ENCODE peak calls at places on chromosomes 7 and 10, in six cellular contexts. One of them, this sample, is unnamed.

GRCh38 chr10:48519731-48520506 is 85.0 kb downstream of the ARHGAP22 start:
- DNase-seq in dorsolateral prefrontal cortex: no peak
- DNase-seq in progenitor cell of endocrine pancreas: no peak
- DNase-seq in fibroblast of lung: no peak
- DNase-seq in H9: no peak
- DNase-seq in fibroblast of mammary gland: no peak
- DNase-seq in this sample: peak

GRCh38 chr7:47506716-47507354 is 75.1 kb downstream of the TNS3 start:
- DNase-seq in dorsolateral prefrontal cortex: no peak
- DNase-seq in progenitor cell of endocrine pancreas: no peak
- DNase-seq in fibroblast of lung: no peak
- DNase-seq in H9: no peak
- DNase-seq in fibroblast of mammary gland: no peak
- DNase-seq in this sample: no peak

GRCh38 chr7:92137531-92137930 is 3.3 kb upstream of the CYP51A1 start:
- DNase-seq in dorsolateral prefrontal cortex: no peak
- DNase-seq in progenitor cell of endocrine pancreas: no peak
- DNase-seq in fibroblast of lung: no peak
- DNase-seq in H9: no peak
- DNase-seq in fibroblast of mammary gland: no peak
- DNase-seq in this sample: no peak

GRCh38 chr7:157663061-157663863 is 326.5 kb downstream of the DNAJB6 start:
- DNase-seq in dorsolateral prefrontal cortex: no peak
- DNase-seq in progenitor cell of endocrine pancreas: no peak
- DNase-seq in fibroblast of lung: no peak
- DNase-seq in H9: no peak
- DNase-seq in fibroblast of mammary gland: peak
- DNase-seq in this sample: no peak

GRCh38 chr7:123650595-123650994 is 5.1 kb upstream of the LMOD2 start:
- DNase-seq in dorsolateral prefrontal cortex: no peak
- DNase-seq in progenitor cell of endocrine pancreas: no peak
- DNase-seq in fibroblast of lung: no peak
- DNase-seq in H9: no peak
- DNase-seq in fibroblast of mammary gland: no peak
- DNase-seq in this sample: no peak

GRCh38 chr7:149414745-149415390 is 46.0 kb downstream of the ZNF777 start:
- DNase-seq in dorsolateral prefrontal cortex: peak
- DNase-seq in progenitor cell of endocrine pancreas: peak
- DNase-seq in fibroblast of lung: peak
- DNase-seq in H9: peak
- DNase-seq in fibroblast of mammary gland: peak
- DNase-seq in this sample: peak

GRCh38 chr7:150944066-150945042 is 33.8 kb downstream of the KCNH2 start:
- DNase-seq in dorsolateral prefrontal cortex: no peak
- DNase-seq in progenitor cell of endocrine pancreas: no peak
- DNase-seq in fibroblast of lung: no peak
- DNase-seq in H9: no peak
- DNase-seq in fibroblast of mammary gland: no peak
- DNase-seq in this sample: peak

GRCh38 chr7:108001759-108002725 is 919 bp downstream of the LAMB1 start:
- DNase-seq in dorsolateral prefrontal cortex: no peak
- DNase-seq in progenitor cell of endocrine pancreas: peak
- DNase-seq in fibroblast of lung: no peak
- DNase-seq in H9: peak
- DNase-seq in fibroblast of mammary gland: peak
- DNase-seq in this sample: peak

GRCh38 chr7:142338633-142339501 is 81.0 kb upstream of the PRSS58 start:
- DNase-seq in dorsolateral prefrontal cortex: peak
- DNase-seq in progenitor cell of endocrine pancreas: no peak
- DNase-seq in fibroblast of lung: no peak
- DNase-seq in H9: peak
- DNase-seq in fibroblast of mammary gland: peak
- DNase-seq in this sample: no peak

GRCh38 chr7:30983914-30984247 is 20.1 kb downstream of the GHRHR start:
- DNase-seq in dorsolateral prefrontal cortex: no peak
- DNase-seq in progenitor cell of endocrine pancreas: no peak
- DNase-seq in fibroblast of lung: no peak
- DNase-seq in H9: no peak
- DNase-seq in fibroblast of mammary gland: no peak
- DNase-seq in this sample: no peak

GRCh38 chr10:67837519-67838314 is at the start of gene DNAJC12:
- DNase-seq in dorsolateral prefrontal cortex: no peak
- DNase-seq in progenitor cell of endocrine pancreas: no peak
- DNase-seq in fibroblast of lung: peak
- DNase-seq in H9: no peak
- DNase-seq in fibroblast of mammary gland: peak
- DNase-seq in this sample: no peak

GRCh38 chr10:73899401-73899780 is 11.5 kb upstream of the PLAU start:
- DNase-seq in dorsolateral prefrontal cortex: no peak
- DNase-seq in progenitor cell of endocrine pancreas: no peak
- DNase-seq in fibroblast of lung: peak
- DNase-seq in H9: no peak
- DNase-seq in fibroblast of mammary gland: peak
- DNase-seq in this sample: no peak

GRCh38 chr7:2243483-2243840 is 1.4 kb downstream of the NUDT1 start:
- DNase-seq in dorsolateral prefrontal cortex: no peak
- DNase-seq in progenitor cell of endocrine pancreas: no peak
- DNase-seq in fibroblast of lung: no peak
- DNase-seq in H9: no peak
- DNase-seq in fibroblast of mammary gland: no peak
- DNase-seq in this sample: no peak

GRCh38 chr7:2245883-2246679 is 4.1 kb downstream of the NUDT1 start:
- DNase-seq in dorsolateral prefrontal cortex: peak
- DNase-seq in progenitor cell of endocrine pancreas: no peak
- DNase-seq in fibroblast of lung: no peak
- DNase-seq in H9: no peak
- DNase-seq in fibroblast of mammary gland: no peak
- DNase-seq in this sample: no peak

GRCh38 chr7:2244404-2244803 is 2.4 kb downstream of the NUDT1 start:
- DNase-seq in dorsolateral prefrontal cortex: no peak
- DNase-seq in progenitor cell of endocrine pancreas: no peak
- DNase-seq in fibroblast of lung: no peak
- DNase-seq in H9: no peak
- DNase-seq in fibroblast of mammary gland: no peak
- DNase-seq in this sample: no peak

GRCh38 chr7:2241580-2242540 is at the start of the genes MRM2 and NUDT1:
- DNase-seq in dorsolateral prefrontal cortex: peak
- DNase-seq in progenitor cell of endocrine pancreas: peak
- DNase-seq in fibroblast of lung: peak
- DNase-seq in H9: peak
- DNase-seq in fibroblast of mammary gland: peak
- DNase-seq in this sample: peak

DNA sequence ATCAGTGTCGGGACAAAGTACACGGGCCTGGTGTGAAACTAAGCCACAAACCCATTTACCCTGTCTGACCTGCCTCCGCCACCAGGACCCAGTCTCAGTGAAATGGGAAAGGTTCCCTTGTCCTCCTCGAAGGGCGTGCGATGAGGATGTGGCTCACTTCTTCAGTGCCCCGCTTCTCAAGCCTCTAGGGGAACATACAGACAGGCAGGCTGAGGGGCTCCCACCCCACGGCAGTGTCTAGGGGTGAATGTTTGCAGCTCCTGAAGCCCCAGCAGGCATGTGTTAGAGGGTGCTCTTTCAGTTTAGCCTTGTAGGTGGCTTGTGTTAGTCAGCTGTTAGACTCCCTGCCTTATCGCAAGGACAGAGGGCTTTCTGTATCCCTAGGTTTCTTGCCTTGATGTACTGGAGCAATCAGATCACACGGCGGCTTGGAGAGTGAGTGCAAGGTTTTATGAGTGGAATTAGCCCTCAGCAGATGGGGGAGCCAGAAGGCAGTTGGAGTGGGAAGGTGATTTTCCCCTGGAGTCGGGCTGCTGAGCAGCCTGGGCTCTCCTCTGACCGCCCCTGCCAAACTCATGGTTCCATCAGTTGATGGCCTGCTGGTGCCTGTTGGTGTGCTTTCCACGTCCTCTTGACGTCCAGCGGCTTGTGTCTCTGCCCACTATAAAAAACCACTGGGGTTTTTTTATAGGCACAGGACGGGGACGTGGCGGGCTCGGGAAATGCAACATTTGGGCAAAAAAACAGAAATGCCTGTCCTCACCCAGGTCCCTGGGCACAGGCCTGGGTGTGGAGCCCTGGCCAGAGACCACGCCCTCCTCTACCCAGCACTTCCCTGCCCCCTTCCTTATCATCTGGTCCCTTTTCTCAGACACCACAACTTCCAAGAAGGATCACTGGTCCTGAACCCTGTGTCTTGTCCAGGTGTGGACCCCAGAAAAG is 786 bp downstream of the NUDT1 start:
- DNase-seq in dorsolateral prefrontal cortex: no peak
- DNase-seq in progenitor cell of endocrine pancreas: no peak
- DNase-seq in fibroblast of lung: no peak
- DNase-seq in H9: peak
- DNase-seq in fibroblast of mammary gland: no peak
- DNase-seq in this sample: no peak
- TF ChIP-seq CTCF in dorsolateral prefrontal cortex: no peak
- TF ChIP-seq CTCF in progenitor cell of endocrine pancreas: no peak
- TF ChIP-seq CTCF in fibroblast of lung: no peak
- TF ChIP-seq CTCF in H9: no peak
- TF ChIP-seq CTCF in fibroblast of mammary gland: peak
- TF ChIP-seq CTCF in this sample: no peak

GRCh38 chr10:24579448-24579847 is 144.2 kb downstream of the ARHGAP21 start:
- DNase-seq in dorsolateral prefrontal cortex: no peak
- DNase-seq in progenitor cell of endocrine pancreas: no peak
- DNase-seq in fibroblast of lung: no peak
- DNase-seq in H9: no peak
- DNase-seq in fibroblast of mammary gland: no peak
- DNase-seq in this sample: no peak
- TF ChIP-seq CTCF in dorsolateral prefrontal cortex: no peak
- TF ChIP-seq CTCF in progenitor cell of endocrine pancreas: no peak
- TF ChIP-seq CTCF in fibroblast of lung: no peak
- TF ChIP-seq CTCF in H9: no peak
- TF ChIP-seq CTCF in fibroblast of mammary gland: no peak
- TF ChIP-seq CTCF in this sample: no peak

DNA sequence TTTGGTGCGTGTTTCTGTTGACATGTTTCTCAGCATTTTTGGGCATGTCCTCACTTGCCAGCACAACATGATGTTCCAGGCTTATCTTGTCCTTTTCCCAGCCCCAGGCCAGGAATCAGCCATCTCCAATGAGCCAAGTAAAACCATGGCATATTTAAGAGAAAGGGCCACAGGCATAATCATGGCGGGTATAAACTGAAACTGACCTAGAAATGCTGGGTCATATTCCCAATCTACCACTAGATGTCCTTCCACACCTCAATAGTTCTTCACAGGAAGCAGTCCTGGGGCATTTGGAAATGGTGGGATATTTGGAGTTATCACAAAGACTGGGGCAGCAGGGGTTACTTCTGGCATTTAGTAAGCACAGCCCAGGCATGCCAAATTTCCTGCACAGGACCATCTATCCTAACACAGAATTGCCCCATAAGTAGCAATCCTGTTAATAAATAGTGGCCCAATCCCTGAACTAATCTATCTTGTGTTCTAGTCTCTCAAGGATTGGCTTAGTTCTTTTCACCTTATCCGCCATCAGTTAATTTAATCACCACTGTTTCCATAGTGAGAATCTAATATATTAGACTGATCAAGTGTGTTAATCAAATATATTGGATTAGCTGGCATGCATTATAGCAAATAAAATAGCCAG is 101.6 kb downstream of the NPSR1 start:
- DNase-seq in dorsolateral prefrontal cortex: no peak
- DNase-seq in progenitor cell of endocrine pancreas: no peak
- DNase-seq in fibroblast of lung: peak
- DNase-seq in H9: peak
- DNase-seq in fibroblast of mammary gland: peak
- DNase-seq in this sample: no peak
- TF ChIP-seq CTCF in dorsolateral prefrontal cortex: peak
- TF ChIP-seq CTCF in progenitor cell of endocrine pancreas: peak
- TF ChIP-seq CTCF in fibroblast of lung: peak
- TF ChIP-seq CTCF in H9: peak
- TF ChIP-seq CTCF in fibroblast of mammary gland: peak
- TF ChIP-seq CTCF in this sample: peak

GRCh38 chr10:88318803-88319202 is 264.3 kb downstream of the RNLS start:
- DNase-seq in dorsolateral prefrontal cortex: no peak
- DNase-seq in progenitor cell of endocrine pancreas: no peak
- DNase-seq in fibroblast of lung: peak
- DNase-seq in H9: peak
- DNase-seq in fibroblast of mammary gland: peak
- DNase-seq in this sample: no peak
- TF ChIP-seq CTCF in dorsolateral prefrontal cortex: no peak
- TF ChIP-seq CTCF in progenitor cell of endocrine pancreas: no peak
- TF ChIP-seq CTCF in fibroblast of lung: peak
- TF ChIP-seq CTCF in H9: peak
- TF ChIP-seq CTCF in fibroblast of mammary gland: peak
- TF ChIP-seq CTCF in this sample: peak

GRCh38 chr10:71703577-71703976 is 16.0 kb downstream of the C10orf105 start:
- DNase-seq in dorsolateral prefrontal cortex: no peak
- DNase-seq in progenitor cell of endocrine pancreas: no peak
- DNase-seq in fibroblast of lung: no peak
- DNase-seq in H9: no peak
- DNase-seq in fibroblast of mammary gland: no peak
- DNase-seq in this sample: no peak
- TF ChIP-seq CTCF in dorsolateral prefrontal cortex: no peak
- TF ChIP-seq CTCF in progenitor cell of endocrine pancreas: no peak
- TF ChIP-seq CTCF in fibroblast of lung: no peak
- TF ChIP-seq CTCF in H9: no peak
- TF ChIP-seq CTCF in fibroblast of mammary gland: no peak
- TF ChIP-seq CTCF in this sample: no peak

DNA sequence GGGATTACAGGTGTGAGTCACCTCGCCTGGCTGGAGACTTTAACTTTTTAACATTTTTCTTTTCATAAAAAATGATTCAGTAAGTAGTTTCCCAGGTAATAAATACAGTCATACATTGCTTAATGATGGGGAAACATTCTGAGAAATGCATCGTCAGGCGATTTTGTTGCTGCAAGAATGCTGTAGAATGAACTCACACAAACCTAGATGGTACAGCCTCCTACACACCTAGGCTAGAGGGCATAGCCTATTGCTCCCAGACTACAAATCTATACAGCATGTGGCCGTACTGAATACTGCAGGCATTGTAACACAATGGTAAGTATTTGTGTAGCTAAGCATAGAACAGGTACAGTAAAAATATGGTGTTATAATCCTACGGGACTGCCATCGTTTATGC is 108.5 kb upstream of the SFMBT2 start:
- DNase-seq in dorsolateral prefrontal cortex: no peak
- DNase-seq in progenitor cell of endocrine pancreas: no peak
- DNase-seq in fibroblast of lung: no peak
- DNase-seq in H9: no peak
- DNase-seq in fibroblast of mammary gland: no peak
- DNase-seq in this sample: no peak
- TF ChIP-seq CTCF in dorsolateral prefrontal cortex: no peak
- TF ChIP-seq CTCF in progenitor cell of endocrine pancreas: no peak
- TF ChIP-seq CTCF in fibroblast of lung: no peak
- TF ChIP-seq CTCF in H9: no peak
- TF ChIP-seq CTCF in fibroblast of mammary gland: no peak
- TF ChIP-seq CTCF in this sample: no peak

GRCh38 chr10:133445751-133446708 is 7.7 kb upstream of the SCART1 start:
- DNase-seq in dorsolateral prefrontal cortex: no peak
- DNase-seq in progenitor cell of endocrine pancreas: no peak
- DNase-seq in fibroblast of lung: no peak
- DNase-seq in H9: no peak
- DNase-seq in fibroblast of mammary gland: no peak
- DNase-seq in this sample: peak
- TF ChIP-seq CTCF in dorsolateral prefrontal cortex: no peak
- TF ChIP-seq CTCF in progenitor cell of endocrine pancreas: no peak
- TF ChIP-seq CTCF in fibroblast of lung: no peak
- TF ChIP-seq CTCF in H9: no peak
- TF ChIP-seq CTCF in fibroblast of mammary gland: no peak
- TF ChIP-seq CTCF in this sample: no peak

GRCh38 chr10:83273035-83273434 is 866.3 kb upstream of the GHITM start:
- DNase-seq in dorsolateral prefrontal cortex: no peak
- DNase-seq in progenitor cell of endocrine pancreas: no peak
- DNase-seq in fibroblast of lung: no peak
- DNase-seq in H9: no peak
- DNase-seq in fibroblast of mammary gland: no peak
- DNase-seq in this sample: no peak
- TF ChIP-seq CTCF in dorsolateral prefrontal cortex: peak
- TF ChIP-seq CTCF in progenitor cell of endocrine pancreas: peak
- TF ChIP-seq CTCF in fibroblast of lung: no peak
- TF ChIP-seq CTCF in H9: peak
- TF ChIP-seq CTCF in fibroblast of mammary gland: no peak
- TF ChIP-seq CTCF in this sample: peak

GRCh38 chr10:98349508-98349922 is 65.5 kb downstream of the PYROXD2 start:
- DNase-seq in dorsolateral prefrontal cortex: no peak
- DNase-seq in progenitor cell of endocrine pancreas: no peak
- DNase-seq in fibroblast of lung: peak
- DNase-seq in H9: no peak
- DNase-seq in fibroblast of mammary gland: peak
- DNase-seq in this sample: no peak
- TF ChIP-seq CTCF in dorsolateral prefrontal cortex: no peak
- TF ChIP-seq CTCF in progenitor cell of endocrine pancreas: no peak
- TF ChIP-seq CTCF in fibroblast of lung: no peak
- TF ChIP-seq CTCF in H9: no peak
- TF ChIP-seq CTCF in fibroblast of mammary gland: peak
- TF ChIP-seq CTCF in this sample: no peak

This sample was measured in type B pancreatic cell.